ENCODE peak calls at places on chromosomes 1 and 21, in four cellular contexts. One of them, this sample, is unnamed.

GRCh38 chr1:90176530-90176929 is 181.6 kb downstream of the ZNF326 start:
- DNase-seq in NT2/D1: no peak
- DNase-seq in uterus: no peak
- DNase-seq in body of pancreas: no peak
- DNase-seq in this sample: no peak

GRCh38 chr1:200452850-200453543 is 43.2 kb upstream of the ZNF281 start:
- DNase-seq in body of pancreas: no peak
- DNase-seq in uterus: no peak
- DNase-seq in NT2/D1: peak; percentile 18
- DNase-seq in this sample: no peak

GRCh38 chr21:29265690-29266479 is 32.8 kb upstream of the BACH1 start:
- DNase-seq in body of pancreas: no peak
- DNase-seq in NT2/D1: no peak
- DNase-seq in uterus: no peak
- DNase-seq in this sample: no peak

GRCh38 chr1:206503591-206504362 is 3.6 kb upstream of the RASSF5 start:
- DNase-seq in NT2/D1: no peak
- DNase-seq in uterus: peak; percentile 40
- DNase-seq in body of pancreas: peak; percentile 28
- DNase-seq in this sample: no peak

GRCh38 chr1:1665815-1666251 is 7.0 kb upstream of the CDK11B start:
- DNase-seq in NT2/D1: no peak
- DNase-seq in body of pancreas: peak; percentile 23
- DNase-seq in uterus: no peak
- DNase-seq in this sample: no peak

GRCh38 chr21:28856588-28857250 is 136.0 kb downstream of the LTN1 start:
- DNase-seq in uterus: peak; percentile 20
- DNase-seq in NT2/D1: peak; percentile 18
- DNase-seq in body of pancreas: no peak
- DNase-seq in this sample: no peak

GRCh38 chr1:180633092-180634045 is 1.5 kb downstream of the XPR1 start:
- DNase-seq in NT2/D1: no peak
- DNase-seq in body of pancreas: no peak
- DNase-seq in uterus: no peak
- DNase-seq in this sample: no peak

GRCh38 chr1:231612393-231613089 is 14.0 kb upstream of the DISC1 start:
- DNase-seq in uterus: no peak
- DNase-seq in NT2/D1: no peak
- DNase-seq in body of pancreas: peak; percentile 19
- DNase-seq in this sample: no peak

GRCh38 chr21:35051287-35051818 is 2.3 kb upstream of the RUNX1 start:
- DNase-seq in uterus: peak; percentile 32
- DNase-seq in NT2/D1: peak; percentile 70
- DNase-seq in body of pancreas: peak; percentile 87
- DNase-seq in this sample: peak; percentile 87

GRCh38 chr1:223844962-223845809 is 561 bp downstream of the TP53BP2 start:
- DNase-seq in NT2/D1: peak; percentile 27
- DNase-seq in body of pancreas: peak; percentile 64
- DNase-seq in uterus: peak; percentile 66
- DNase-seq in this sample: peak; percentile 57

GRCh38 chr1:174964261-174964984 is 35.3 kb upstream of the CACYBP start:
- DNase-seq in body of pancreas: no peak
- DNase-seq in uterus: no peak
- DNase-seq in NT2/D1: no peak
- DNase-seq in this sample: peak; percentile 33

GRCh38 chr1:3002349-3003038 is 18.8 kb upstream of the ACTRT2 start:
- DNase-seq in uterus: no peak
- DNase-seq in NT2/D1: no peak
- DNase-seq in body of pancreas: no peak
- DNase-seq in this sample: no peak

GRCh38 chr1:16151985-16152384 is 3.9 kb downstream of the EPHA2 start:
- DNase-seq in uterus: no peak
- DNase-seq in NT2/D1: no peak
- DNase-seq in body of pancreas: no peak
- DNase-seq in this sample: no peak
- H3K4me1 ChIP-seq in uterus: peaks cover 11% of the 10 kb centered on the region
- H3K4me1 ChIP-seq in NT2/D1: peaks cover 31% of the 10 kb centered on the region
- H3K4me1 ChIP-seq in body of pancreas: peaks cover 72% of the 10 kb centered on the region
- H3K4me1 ChIP-seq in this sample: peaks cover 12% of the 10 kb centered on the region

GRCh38 chr1:155015527-155016230 is 13.1 kb downstream of the ZBTB7B start:
- DNase-seq in NT2/D1: no peak
- DNase-seq in body of pancreas: no peak
- DNase-seq in uterus: no peak
- DNase-seq in this sample: no peak
- H3K4me1 ChIP-seq in NT2/D1: peaks cover 25% of the 10 kb centered on the region
- H3K4me1 ChIP-seq in body of pancreas: peaks cover 56% of the 10 kb centered on the region
- H3K4me1 ChIP-seq in uterus: peaks cover 19% of the 10 kb centered on the region
- H3K4me1 ChIP-seq in this sample: peaks cover 45% of the 10 kb centered on the region

GRCh38 chr1:9888886-9889285 is 21.2 kb downstream of the CTNNBIP1 start:
- DNase-seq in NT2/D1: no peak
- DNase-seq in body of pancreas: no peak
- DNase-seq in uterus: no peak
- DNase-seq in this sample: no peak
- H3K4me1 ChIP-seq in NT2/D1: peaks cover 35% of the 10 kb centered on the region
- H3K4me1 ChIP-seq in body of pancreas: peaks cover 25% of the 10 kb centered on the region
- H3K4me1 ChIP-seq in uterus: peaks cover 5% of the 10 kb centered on the region
- H3K4me1 ChIP-seq in this sample: no peaks in the 10 kb centered on the region

GRCh38 chr1:5615076-5615475 is 377.1 kb downstream of the NPHP4 start:
- DNase-seq in body of pancreas: no peak
- DNase-seq in NT2/D1: no peak
- DNase-seq in uterus: no peak
- DNase-seq in this sample: no peak
- H3K4me1 ChIP-seq in body of pancreas: no peaks in the 10 kb centered on the region
- H3K4me1 ChIP-seq in NT2/D1: no peaks in the 10 kb centered on the region
- H3K4me1 ChIP-seq in uterus: no peaks in the 10 kb centered on the region
- H3K4me1 ChIP-seq in this sample: no peaks in the 10 kb centered on the region

GRCh38 chr1:207841318-207841717 is 69.6 kb downstream of the CD34 start:
- DNase-seq in NT2/D1: no peak
- DNase-seq in uterus: no peak
- DNase-seq in body of pancreas: no peak
- DNase-seq in this sample: no peak

GRCh38 chr1:207839083-207839413 is 71.9 kb downstream of the CD34 start:
- DNase-seq in body of pancreas: no peak
- DNase-seq in NT2/D1: no peak
- DNase-seq in uterus: no peak
- DNase-seq in this sample: no peak

GRCh38 chr1:207838156-207839082 is 72.5 kb downstream of the CD34 start:
- DNase-seq in uterus: peak; percentile 80
- DNase-seq in body of pancreas: peak; percentile 85
- DNase-seq in NT2/D1: no peak
- DNase-seq in this sample: no peak

GRCh38 chr1:207841907-207842306 is 69.0 kb downstream of the CD34 start:
- DNase-seq in uterus: no peak
- DNase-seq in body of pancreas: no peak
- DNase-seq in NT2/D1: no peak
- DNase-seq in this sample: no peak

GRCh38 chr1:207840380-207840779 is 70.5 kb downstream of the CD34 start:
- DNase-seq in NT2/D1: no peak
- DNase-seq in uterus: no peak
- DNase-seq in body of pancreas: no peak
- DNase-seq in this sample: no peak
- H3K4me1 ChIP-seq in NT2/D1: no peaks in the 10 kb centered on the region
- H3K4me1 ChIP-seq in uterus: peaks cover 5% of the 10 kb centered on the region
- H3K4me1 ChIP-seq in body of pancreas: peaks cover 27% of the 10 kb centered on the region
- H3K4me1 ChIP-seq in this sample: no peaks in the 10 kb centered on the region

GRCh38 chr1:15947382-15948090 is 28.4 kb downstream of the ZBTB17 start:
- DNase-seq in uterus: no peak
- DNase-seq in body of pancreas: no peak
- DNase-seq in NT2/D1: no peak
- DNase-seq in this sample: no peak

GRCh38 chr1:15946546-15947381 is 29.1 kb downstream of the ZBTB17 start:
- DNase-seq in NT2/D1: no peak
- DNase-seq in body of pancreas: no peak
- DNase-seq in uterus: no peak
- DNase-seq in this sample: no peak

GRCh38 chr1:15949453-15950245 is 26.3 kb downstream of the ZBTB17 start:
- DNase-seq in NT2/D1: no peak
- DNase-seq in body of pancreas: peak; percentile 93
- DNase-seq in uterus: peak; percentile 94
- DNase-seq in this sample: peak; percentile 73

GRCh38 chr1:15948600-15949452 is 27.1 kb downstream of the ZBTB17 start:
- DNase-seq in NT2/D1: no peak
- DNase-seq in uterus: peak; percentile 85
- DNase-seq in body of pancreas: peak; percentile 54
- DNase-seq in this sample: peak; percentile 53

DNA sequence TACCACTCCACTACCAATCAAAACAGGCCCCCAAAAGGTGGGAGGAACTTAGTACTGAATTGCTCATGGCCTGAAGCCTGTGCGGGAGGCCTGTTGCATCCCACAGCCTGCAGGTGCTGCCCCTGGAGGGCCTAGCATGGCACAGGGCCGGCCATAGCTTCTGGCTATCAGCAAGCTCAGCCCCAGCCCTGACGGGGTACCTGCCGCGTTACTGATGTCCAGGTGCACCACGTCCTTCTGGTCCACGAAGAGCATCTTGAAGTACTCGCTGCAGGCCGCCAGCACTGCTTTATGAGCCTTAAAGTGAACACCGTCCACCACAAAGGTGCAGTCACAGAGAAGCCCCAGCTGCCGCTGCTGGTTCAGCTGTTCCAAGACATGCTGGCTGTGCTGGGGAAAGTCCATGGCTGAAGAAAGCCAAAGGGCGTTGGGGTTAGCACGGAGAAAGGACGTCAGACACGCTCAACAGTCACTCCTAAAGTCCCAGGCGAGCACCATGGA is 27.8 kb downstream of the ZBTB17 start:
- DNase-seq in uterus: peak; percentile 20
- DNase-seq in body of pancreas: no peak
- DNase-seq in NT2/D1: no peak
- DNase-seq in this sample: no peak
- H3K4me1 ChIP-seq in uterus: peaks cover 31% of the 10 kb centered on the region
- H3K4me1 ChIP-seq in body of pancreas: peaks cover 35% of the 10 kb centered on the region
- H3K4me1 ChIP-seq in NT2/D1: peaks cover 17% of the 10 kb centered on the region
- H3K4me1 ChIP-seq in this sample: peaks cover 7% of the 10 kb centered on the region

GRCh38 chr1:233253231-233254038 is 42.1 kb downstream of the PCNX2 start:
- DNase-seq in body of pancreas: no peak
- DNase-seq in uterus: no peak
- DNase-seq in NT2/D1: no peak
- DNase-seq in this sample: no peak

GRCh38 chr1:233254039-233254362 is 41.5 kb downstream of the PCNX2 start:
- DNase-seq in NT2/D1: no peak
- DNase-seq in uterus: no peak
- DNase-seq in body of pancreas: no peak
- DNase-seq in this sample: no peak

GRCh38 chr1:233248014-233248413 is 47.5 kb downstream of the PCNX2 start:
- DNase-seq in NT2/D1: no peak
- DNase-seq in body of pancreas: no peak
- DNase-seq in uterus: no peak
- DNase-seq in this sample: no peak

GRCh38 chr1:233252436-233252835 is 43.1 kb downstream of the PCNX2 start:
- DNase-seq in body of pancreas: no peak
- DNase-seq in NT2/D1: no peak
- DNase-seq in uterus: peak; percentile 27
- DNase-seq in this sample: no peak

DNA sequence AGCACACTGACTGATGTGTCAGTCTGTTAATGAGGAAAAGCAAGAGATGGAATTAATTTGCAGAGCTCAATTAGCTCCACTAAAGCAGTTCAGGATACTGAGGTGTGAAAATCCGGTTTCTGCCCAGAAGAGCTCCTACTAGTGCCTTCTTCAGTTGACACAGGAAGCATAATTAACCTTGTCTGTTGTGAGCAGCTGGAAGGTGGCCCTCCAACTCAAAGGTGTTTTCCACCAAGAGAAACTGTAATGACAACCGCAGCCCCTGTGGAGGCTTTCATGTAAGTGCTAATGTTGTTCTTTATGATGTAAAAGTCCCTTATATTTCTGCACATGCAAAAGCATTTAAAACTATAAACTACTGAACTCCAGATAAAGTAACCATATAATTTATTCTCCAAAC is 44.2 kb downstream of the PCNX2 start:
- DNase-seq in NT2/D1: no peak
- DNase-seq in uterus: no peak
- DNase-seq in body of pancreas: no peak
- DNase-seq in this sample: no peak
- H3K4me1 ChIP-seq in NT2/D1: no peaks in the 10 kb centered on the region
- H3K4me1 ChIP-seq in uterus: no peaks in the 10 kb centered on the region
- H3K4me1 ChIP-seq in body of pancreas: peaks cover 3% of the 10 kb centered on the region
- H3K4me1 ChIP-seq in this sample: no peaks in the 10 kb centered on the region

This sample was measured in colonic mucosa.